ENCODE peak calls at places on chromosomes 11 and 22, in six cellular contexts. S is upper lobe of right lung; W is HL-60; K is MG63; Z is CD4-positive, alpha-beta T cell; R is astrocyte of the spinal cord. H is an unnamed sample.

GRCh38 chr22:41512421-41513194 is 31.7 kb downstream of the POLR3H start:
- DNase-seq in S (no peak), W (no peak), K (peak; percentile 57), Z (no peak), R (peak; percentile 82), H (no peak)

GRCh38 chr11:85791326-85791990 is 19.5 kb downstream of the SYTL2 start:
- DNase-seq in S (no peak), W (no peak), K (no peak), Z (no peak), R (no peak), H (no peak)

GRCh38 chr22:21762712-21763581 is 27.4 kb upstream of the YPEL1 start:
- DNase-seq in S (peak; percentile 45), W (peak; percentile 14), K (no peak), Z (no peak), R (no peak), H (no peak)

GRCh38 chr11:94563176-94563847 is 3.9 kb upstream of the PIWIL4 start:
- DNase-seq in S (no peak), W (no peak), K (peak; percentile 44), Z (no peak), R (peak; percentile 69), H (no peak)

GRCh38 chr22:37219534-37219933 is 7.3 kb upstream of the SSTR3 start:
- DNase-seq in S (no peak), W (no peak), K (no peak), Z (no peak), R (no peak), H (no peak)

GRCh38 chr11:94844031-94844430 is 75.9 kb downstream of the AMOTL1 start:
- DNase-seq in S (no peak), W (no peak), K (no peak), Z (no peak), R (no peak), H (no peak)

GRCh38 chr11:117419136-117419914 is 91.7 kb downstream of the CEP164 start:
- DNase-seq in S (peak; percentile 25), W (no peak), K (peak; percentile 26), Z (no peak), R (no peak), H (peak; percentile 34)

GRCh38 chr11:74680035-74680671 is 51.1 kb downstream of the CHRDL2 start:
- DNase-seq in S (no peak), W (no peak), K (no peak), Z (no peak), R (no peak), H (peak; percentile 23)

GRCh38 chr11:63710476-63711217 is 29.3 kb downstream of the RTN3 start:
- DNase-seq in S (no peak), W (no peak), K (no peak), Z (no peak), R (peak; percentile 78), H (no peak)

GRCh38 chr11:37755526-37755925 is 1157.5 kb upstream of the RAG2 start:
- DNase-seq in S (no peak), W (no peak), K (no peak), Z (no peak), R (no peak), H (no peak)

GRCh38 chr22:22721681-22722309 is 77.4 kb downstream of the GGTLC2 start:
- DNase-seq in S (peak; percentile 87), W (no peak), K (peak; percentile 72), Z (peak; percentile 6), R (peak; percentile 39), H (no peak)

GRCh38 chr11:2142762-2143202 is 3.6 kb upstream of the IGF2 start:
- DNase-seq in S (no peak), W (no peak), K (no peak), Z (no peak), R (no peak), H (no peak)

GRCh38 chr11:18722293-18722637 is 3.7 kb downstream of the IGSF22 start:
- DNase-seq in S (no peak), W (no peak), K (no peak), Z (no peak), R (no peak), H (no peak)

GRCh38 chr22:44399906-44400762 is 87.4 kb upstream of the SHISAL1 start:
- DNase-seq in S (peak; percentile 45), W (no peak), K (no peak), Z (no peak), R (no peak), H (peak; percentile 51)

GRCh38 chr11:38824573-38824972 is 2226.5 kb upstream of the RAG2 start:
- DNase-seq in S (no peak), W (no peak), K (no peak), Z (no peak), R (no peak), H (no peak)

GRCh38 chr22:17969732-17970131 is 54.6 kb downstream of the MICAL3 start:
- DNase-seq in S (no peak), W (no peak), K (no peak), Z (no peak), R (peak; percentile 91), H (no peak)

GRCh38 chr22:38292694-38293093 is 19.9 kb upstream of the TMEM184B start:
- DNase-seq in S (no peak), W (peak; percentile 50), K (no peak), Z (no peak), R (no peak), H (no peak)

H was measured in sciatic nerve.